ENCODE peak calls at places on chromosomes 3 and 15, in five cellular contexts. C is pancreas, S is heart left ventricle, E is DND-41, J is fibroblast of lung. R is an unnamed sample.
A peak's percentile ranks its signal among the peaks of the same experiment; 100 is the strongest.

GRCh38 chr3:196496183-196496582 is 7.4 kb downstream of the RNF168 start:
- DNase-seq in C (no peak), S (no peak), E (no peak), J (no peak), R (no peak)

GRCh38 chr3:166274996-166275395 is 437.8 kb upstream of the BCHE start:
- DNase-seq in C (no peak), S (no peak), E (no peak), J (peak; percentile 19), R (no peak)

GRCh38 chr3:102449341-102449740 is 14.5 kb downstream of the ZPLD1 start:
- DNase-seq in C (no peak), S (no peak), E (no peak), J (no peak), R (no peak)

GRCh38 chr3:198028718-198029117 is 68.7 kb downstream of the LMLN start:
- DNase-seq in C (no peak), S (no peak), E (no peak), J (peak; percentile 88), R (no peak)

GRCh38 chr3:35707904-35708303 is 68.6 kb downstream of the ARPP21 start:
- DNase-seq in C (no peak), S (no peak), E (no peak), J (no peak), R (no peak)

GRCh38 chr3:185701891-185702563 is 115.9 kb downstream of the SENP2 start:
- DNase-seq in C (peak; percentile 21), S (no peak), E (no peak), J (no peak), R (no peak)

GRCh38 chr3:183554377-183554776 is 1.1 kb downstream of the KLHL6 start:
- DNase-seq in C (no peak), S (no peak), E (no peak), J (no peak), R (no peak)

GRCh38 chr3:39460677-39461076 is 6.8 kb upstream of the MOBP start:
- DNase-seq in C (no peak), S (no peak), E (no peak), J (no peak), R (no peak)

GRCh38 chr3:47419083-47420043 is 38.5 kb downstream of the PTPN23 start:
- DNase-seq in C (no peak), S (no peak), E (no peak), J (no peak), R (no peak)

GRCh38 chr3:58256511-58256910 is 18.9 kb downstream of the ABHD6 start:
- DNase-seq in C (no peak), S (no peak), E (no peak), J (no peak), R (no peak)

GRCh38 chr3:14848906-14849305 is 30.1 kb downstream of the FGD5 start:
- DNase-seq in C (no peak), S (no peak), E (no peak), J (no peak), R (no peak)

GRCh38 chr15:70156781-70157261 is 59.1 kb upstream of the TLE3 start:
- DNase-seq in C (peak; percentile 49), S (peak; percentile 56), E (no peak), J (peak; percentile 58), R (no peak)

GRCh38 chr3:10505050-10505790 is at the start of gene ATP2B2:
- DNase-seq in C (no peak), S (no peak), E (peak; percentile 39), J (no peak), R (no peak)

GRCh38 chr3:73623996-73624362 is 762 bp downstream of the PDZRN3 start:
- DNase-seq in C (peak; percentile 36), S (peak; percentile 72), E (no peak), J (peak; percentile 77), R (no peak)

GRCh38 chr15:42736178-42736792 is 643 bp downstream of the CDAN1 start:
- DNase-seq in C (no peak), S (no peak), E (peak; percentile 25), J (peak; percentile 12), R (peak; percentile 5)

GRCh38 chr3:52614689-52615088 is 71.0 kb downstream of the PBRM1 start:
- DNase-seq in C (no peak), S (no peak), E (no peak), J (peak; percentile 24), R (no peak)

GRCh38 chr3:146160964-146161724 is at the start of gene PLOD2:
- DNase-seq in C (peak; percentile 78), S (peak; percentile 89), E (no peak), J (peak; percentile 86), R (no peak)

GRCh38 chr3:113668015-113668414 is 28.4 kb downstream of the USF3 start:
- DNase-seq in C (no peak), S (no peak), E (peak; percentile 20), J (peak; percentile 86), R (no peak)

DNA sequence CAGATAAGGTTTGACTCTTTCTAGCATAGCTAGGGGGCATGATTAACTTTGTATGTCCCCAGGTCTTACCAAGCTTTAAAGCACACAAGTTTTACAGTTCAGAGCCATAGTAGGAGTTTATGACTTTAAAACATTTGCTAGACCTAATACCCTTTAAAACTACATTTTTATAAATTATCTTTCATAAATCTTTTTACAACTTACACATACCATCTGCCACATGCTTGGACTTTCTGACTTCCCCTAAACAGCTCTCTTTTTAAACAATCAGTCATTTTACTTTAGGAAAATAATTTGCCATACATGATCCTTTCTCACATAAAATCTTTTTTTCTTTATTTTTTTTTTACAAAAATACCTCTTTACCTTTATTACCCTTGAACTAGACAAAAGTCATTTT is 735.3 kb upstream of the CADM2 start:
- DNase-seq in C (no peak), S (no peak), E (peak; percentile 11), J (no peak), R (no peak)
- H3K36me3 ChIP-seq in C (no peaks in the 10 kb centered on the region), S (no peaks in the 10 kb centered on the region), E (no peaks in the 10 kb centered on the region), J (no peaks in the 10 kb centered on the region), R (no peaks in the 10 kb centered on the region)

GRCh38 chr15:36797128-36797527 is 217.7 kb downstream of the CDIN1 start:
- DNase-seq in C (no peak), S (no peak), E (no peak), J (no peak), R (no peak)

GRCh38 chr15:36798366-36798765 is 218.9 kb downstream of the CDIN1 start:
- DNase-seq in C (no peak), S (no peak), E (no peak), J (no peak), R (no peak)

GRCh38 chr15:36802861-36803531 is 223.6 kb downstream of the CDIN1 start:
- DNase-seq in C (no peak), S (no peak), E (no peak), J (no peak), R (no peak)

GRCh38 chr15:36796161-36796560 is 216.7 kb downstream of the CDIN1 start:
- DNase-seq in C (no peak), S (no peak), E (no peak), J (no peak), R (no peak)

DNA sequence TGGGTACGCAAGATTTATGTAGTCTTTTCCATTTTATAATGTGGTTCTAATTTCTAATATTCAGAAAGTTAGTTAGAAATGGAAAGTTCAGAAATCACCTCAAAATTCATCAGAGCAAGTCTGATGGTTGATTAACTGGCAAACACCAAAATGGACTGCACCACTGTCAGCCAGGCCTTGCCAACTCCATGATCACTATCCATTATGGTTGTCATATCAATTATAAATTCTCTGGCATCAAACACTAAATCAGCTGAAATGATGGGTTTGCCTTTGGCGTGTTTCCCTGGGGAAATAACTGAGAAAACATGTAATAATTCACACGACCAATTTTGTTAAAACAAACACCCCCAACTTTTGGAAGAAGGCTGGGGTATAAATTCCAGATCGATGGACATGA is 219.4 kb downstream of the CDIN1 start:
- DNase-seq in C (no peak), S (no peak), E (no peak), J (no peak), R (no peak)
- H3K27ac ChIP-seq in C (no peak overlapping the region), S (no peak overlapping the region), E (no peak overlapping the region), J (no peak overlapping the region), R (no peak overlapping the region)

GRCh38 chr3:36944641-36945270 is at the start of gene TRANK1:
- DNase-seq in C (peak; percentile 25), S (peak; percentile 74), E (peak; percentile 77), J (peak; percentile 54), R (peak; percentile 83)

GRCh38 chr3:36944012-36944640 is 728 bp downstream of the TRANK1 start:
- DNase-seq in C (peak; percentile 61), S (peak; percentile 60), E (peak; percentile 39), J (peak; percentile 67), R (peak; percentile 56)

GRCh38 chr3:36942632-36943248 is 2.1 kb downstream of the TRANK1 start:
- DNase-seq in C (no peak), S (no peak), E (no peak), J (no peak), R (no peak)

GRCh38 chr3:36945326-36945980 is 599 bp upstream of the TRANK1 start:
- DNase-seq in C (no peak), S (no peak), E (no peak), J (no peak), R (peak; percentile 50)

GRCh38 chr3:36943601-36944000 is 1.3 kb downstream of the TRANK1 start:
- DNase-seq in C (no peak), S (no peak), E (no peak), J (no peak), R (no peak)
- H3K4me3 ChIP-seq in C (peak overlapping the region; percentile 85), S (peak overlapping the region; percentile 93), E (peak overlapping the region; percentile 61), J (peak overlapping the region; percentile 72), R (peak overlapping the region; percentile 64)

GRCh38 chr3:48598323-48599076 is 3.4 kb upstream of the COL7A1 start:
- DNase-seq in C (no peak), S (peak; percentile 84), E (no peak), J (peak; percentile 96), R (no peak)
- H3K36me3 ChIP-seq in C (peaks cover 44% of the 10 kb centered on the region), S (peaks cover 47% of the 10 kb centered on the region), E (peaks cover 57% of the 10 kb centered on the region), J (peaks cover 34% of the 10 kb centered on the region), R (peaks cover 33% of the 10 kb centered on the region)

GRCh38 chr3:66497288-66497972 is 3.4 kb downstream of the LRIG1 start:
- DNase-seq in C (no peak), S (no peak), E (peak; percentile 30), J (no peak), R (no peak)

GRCh38 chr3:66496731-66497130 is 4.1 kb downstream of the LRIG1 start:
- DNase-seq in C (no peak), S (no peak), E (peak; percentile 46), J (no peak), R (no peak)

GRCh38 chr3:66499881-66500574 is 794 bp downstream of the LRIG1 start:
- DNase-seq in C (no peak), S (peak; percentile 53), E (no peak), J (peak; percentile 23), R (peak; percentile 24)

GRCh38 chr3:66498718-66499611 is 1.9 kb downstream of the LRIG1 start:
- DNase-seq in C (no peak), S (peak; percentile 54), E (no peak), J (peak; percentile 34), R (no peak)

DNA sequence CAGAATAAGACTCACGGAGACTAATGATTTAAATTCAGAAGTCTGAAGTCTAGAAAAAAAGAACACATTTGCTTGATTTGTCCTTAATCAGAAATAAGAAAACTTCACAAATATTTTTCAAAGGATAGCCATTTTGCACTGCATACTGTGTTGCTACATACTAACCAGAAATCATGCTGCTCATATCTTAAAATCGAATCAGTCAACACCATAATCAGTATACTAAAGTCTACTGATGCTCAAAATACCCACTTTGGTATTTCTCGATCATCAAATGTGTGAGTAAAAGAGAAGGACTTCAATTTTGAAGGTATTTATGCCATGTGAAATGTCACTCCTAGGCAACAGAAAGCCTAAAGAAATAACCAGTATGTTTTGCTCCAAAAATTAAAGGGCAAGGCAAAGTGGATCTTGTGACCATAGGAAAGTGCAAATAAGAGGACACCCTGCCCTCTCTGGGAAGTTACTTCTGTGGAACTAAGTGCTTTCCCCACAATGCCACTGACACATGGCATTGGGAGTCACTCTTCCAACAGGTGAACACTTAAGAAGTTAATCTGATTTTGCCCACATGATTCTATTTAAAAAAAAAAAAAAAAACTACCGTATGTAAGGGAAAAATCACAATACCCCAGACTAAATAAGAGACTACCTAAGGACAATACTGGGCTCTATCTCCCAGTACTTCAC is 2.7 kb downstream of the LRIG1 start:
- DNase-seq in C (no peak), S (no peak), E (no peak), J (no peak), R (no peak)
- H3K27ac ChIP-seq in C (peak overlapping the region; percentile 97), S (peak overlapping the region; percentile 22), E (peak overlapping the region; percentile 68), J (no peak overlapping the region), R (no peak overlapping the region)